ENCODE peak calls at places on chromosomes 13 and 19, in six cellular contexts. One of them, this sample, is unnamed.

GRCh38 chr13:95921485-95921884 is 131.7 kb downstream of the UGGT2 start:
- DNase-seq in non-pigmented ciliary epithelial cell: no peak
- DNase-seq in frontal cortex: no peak
- DNase-seq in NCI-H2171: no peak
- DNase-seq in NCI-H187 treated with DMSO at 0.1 percent for 48 hours: no peak
- DNase-seq in colonic mucosa: no peak
- DNase-seq in this sample: no peak

GRCh38 chr13:37870895-37871550 is 1.5 kb upstream of the TRPC4 start:
- DNase-seq in colonic mucosa: no peak
- DNase-seq in frontal cortex: no peak
- DNase-seq in NCI-H187 treated with DMSO at 0.1 percent for 48 hours: no peak
- DNase-seq in non-pigmented ciliary epithelial cell: no peak
- DNase-seq in NCI-H2171: no peak
- DNase-seq in this sample: peak; percentile 21

GRCh38 chr19:21610787-21611186 is 105.4 kb downstream of the ZNF429 start:
- DNase-seq in NCI-H2171: no peak
- DNase-seq in non-pigmented ciliary epithelial cell: no peak
- DNase-seq in NCI-H187 treated with DMSO at 0.1 percent for 48 hours: no peak
- DNase-seq in frontal cortex: no peak
- DNase-seq in colonic mucosa: no peak
- DNase-seq in this sample: no peak

GRCh38 chr13:48944221-48944620 is 31.5 kb upstream of the FNDC3A start:
- DNase-seq in frontal cortex: no peak
- DNase-seq in colonic mucosa: no peak
- DNase-seq in non-pigmented ciliary epithelial cell: no peak
- DNase-seq in NCI-H2171: no peak
- DNase-seq in NCI-H187 treated with DMSO at 0.1 percent for 48 hours: no peak
- DNase-seq in this sample: peak; percentile 39

GRCh38 chr19:6271721-6272410 is 7.9 kb downstream of the MLLT1 start:
- DNase-seq in frontal cortex: peak; percentile 69
- DNase-seq in colonic mucosa: peak; percentile 58
- DNase-seq in non-pigmented ciliary epithelial cell: no peak
- DNase-seq in NCI-H2171: no peak
- DNase-seq in NCI-H187 treated with DMSO at 0.1 percent for 48 hours: no peak
- DNase-seq in this sample: peak; percentile 32

GRCh38 chr19:5775668-5776309 is 8.8 kb downstream of the PRR22 start:
- DNase-seq in NCI-H2171: no peak
- DNase-seq in NCI-H187 treated with DMSO at 0.1 percent for 48 hours: no peak
- DNase-seq in non-pigmented ciliary epithelial cell: no peak
- DNase-seq in colonic mucosa: no peak
- DNase-seq in frontal cortex: no peak
- DNase-seq in this sample: peak; percentile 75

GRCh38 chr19:36514012-36514612 is 14.0 kb downstream of the ZNF260 start:
- DNase-seq in non-pigmented ciliary epithelial cell: no peak
- DNase-seq in NCI-H187 treated with DMSO at 0.1 percent for 48 hours: no peak
- DNase-seq in frontal cortex: no peak
- DNase-seq in colonic mucosa: no peak
- DNase-seq in NCI-H2171: no peak
- DNase-seq in this sample: no peak

GRCh38 chr13:50543767-50544166 is 299.7 kb downstream of the DLEU7 start:
- DNase-seq in frontal cortex: no peak
- DNase-seq in NCI-H187 treated with DMSO at 0.1 percent for 48 hours: peak; percentile 15
- DNase-seq in NCI-H2171: no peak
- DNase-seq in non-pigmented ciliary epithelial cell: peak; percentile 68
- DNase-seq in colonic mucosa: no peak
- DNase-seq in this sample: peak; percentile 69

GRCh38 chr19:42277821-42278809 is 9.1 kb downstream of the CIC start:
- DNase-seq in NCI-H2171: peak; percentile 20
- DNase-seq in colonic mucosa: peak; percentile 54
- DNase-seq in frontal cortex: no peak
- DNase-seq in NCI-H187 treated with DMSO at 0.1 percent for 48 hours: no peak
- DNase-seq in non-pigmented ciliary epithelial cell: no peak
- DNase-seq in this sample: no peak

GRCh38 chr13:20127563-20128458 is 33.0 kb downstream of the GJA3 start:
- DNase-seq in colonic mucosa: peak; percentile 69
- DNase-seq in frontal cortex: peak; percentile 62
- DNase-seq in NCI-H187 treated with DMSO at 0.1 percent for 48 hours: no peak
- DNase-seq in NCI-H2171: no peak
- DNase-seq in non-pigmented ciliary epithelial cell: no peak
- DNase-seq in this sample: peak; percentile 27

GRCh38 chr13:98201178-98201577 is 24.1 kb upstream of the RNF113B start:
- DNase-seq in NCI-H2171: no peak
- DNase-seq in non-pigmented ciliary epithelial cell: no peak
- DNase-seq in colonic mucosa: no peak
- DNase-seq in frontal cortex: no peak
- DNase-seq in NCI-H187 treated with DMSO at 0.1 percent for 48 hours: no peak
- DNase-seq in this sample: no peak

GRCh38 chr19:2551864-2552185 is 75.9 kb downstream of the GADD45B start:
- DNase-seq in NCI-H2171: no peak
- DNase-seq in non-pigmented ciliary epithelial cell: no peak
- DNase-seq in NCI-H187 treated with DMSO at 0.1 percent for 48 hours: no peak
- DNase-seq in frontal cortex: no peak
- DNase-seq in colonic mucosa: no peak
- DNase-seq in this sample: no peak